ENCODE peak calls at places on chromosomes 13 and 19, in eight cellular contexts. One of them, this sample, is unnamed.

GRCh38 chr19:48746738-48747575 is at the start of gene IZUMO1:
- DNase-seq in IMR-90: peak; percentile 90
- DNase-seq in tibial artery: peak; percentile 77
- DNase-seq in fibroblast of lung: peak; percentile 90
- DNase-seq in CD4-positive, alpha-beta T cell: peak; percentile 23
- DNase-seq in HCT116: peak; percentile 59
- DNase-seq in psoas muscle: peak; percentile 77
- DNase-seq in cardiac muscle cell: peak; percentile 97
- DNase-seq in this sample: peak; percentile 92

GRCh38 chr19:45450042-45450380 is 17.8 kb upstream of the FOSB start:
- DNase-seq in tibial artery: no peak
- DNase-seq in HCT116: no peak
- DNase-seq in psoas muscle: no peak
- DNase-seq in IMR-90: no peak
- DNase-seq in cardiac muscle cell: no peak
- DNase-seq in CD4-positive, alpha-beta T cell: no peak
- DNase-seq in fibroblast of lung: no peak
- DNase-seq in this sample: no peak

GRCh38 chr19:38693380-38694223 is 46.2 kb downstream of the ACTN4 start:
- DNase-seq in psoas muscle: no peak
- DNase-seq in HCT116: peak; percentile 91
- DNase-seq in cardiac muscle cell: peak; percentile 76
- DNase-seq in fibroblast of lung: peak; percentile 59
- DNase-seq in IMR-90: peak; percentile 63
- DNase-seq in tibial artery: no peak
- DNase-seq in CD4-positive, alpha-beta T cell: peak; percentile 18
- DNase-seq in this sample: no peak

GRCh38 chr19:49333426-49334288 is 1.5 kb upstream of the CD37 start:
- DNase-seq in tibial artery: peak; percentile 64
- DNase-seq in HCT116: no peak
- DNase-seq in CD4-positive, alpha-beta T cell: peak; percentile 65
- DNase-seq in cardiac muscle cell: peak; percentile 31
- DNase-seq in psoas muscle: no peak
- DNase-seq in IMR-90: peak; percentile 40
- DNase-seq in fibroblast of lung: no peak
- DNase-seq in this sample: no peak

GRCh38 chr13:63124863-63125262 is 1709.2 kb upstream of the PCDH20 start:
- DNase-seq in IMR-90: peak; percentile 60
- DNase-seq in HCT116: peak; percentile 18
- DNase-seq in fibroblast of lung: peak; percentile 74
- DNase-seq in tibial artery: no peak
- DNase-seq in psoas muscle: no peak
- DNase-seq in cardiac muscle cell: peak; percentile 49
- DNase-seq in CD4-positive, alpha-beta T cell: no peak
- DNase-seq in this sample: no peak

GRCh38 chr13:113562085-113562749 is 22.3 kb upstream of the TFDP1 start:
- DNase-seq in psoas muscle: peak; percentile 51
- DNase-seq in fibroblast of lung: peak; percentile 73
- DNase-seq in CD4-positive, alpha-beta T cell: no peak
- DNase-seq in tibial artery: peak; percentile 70
- DNase-seq in cardiac muscle cell: peak; percentile 85
- DNase-seq in HCT116: no peak
- DNase-seq in IMR-90: peak; percentile 76
- DNase-seq in this sample: peak; percentile 91

GRCh38 chr13:113582841-113583631 is 1.5 kb upstream of the TFDP1 start:
- DNase-seq in IMR-90: no peak
- DNase-seq in cardiac muscle cell: no peak
- DNase-seq in CD4-positive, alpha-beta T cell: no peak
- DNase-seq in tibial artery: peak; percentile 51
- DNase-seq in HCT116: no peak
- DNase-seq in fibroblast of lung: no peak
- DNase-seq in psoas muscle: no peak
- DNase-seq in this sample: peak; percentile 77

GRCh38 chr13:25034173-25034572 is 61.8 kb upstream of the PABPC3 start:
- DNase-seq in CD4-positive, alpha-beta T cell: no peak
- DNase-seq in tibial artery: no peak
- DNase-seq in fibroblast of lung: no peak
- DNase-seq in HCT116: no peak
- DNase-seq in IMR-90: no peak
- DNase-seq in cardiac muscle cell: no peak
- DNase-seq in psoas muscle: no peak
- DNase-seq in this sample: no peak

GRCh38 chr13:99432637-99433542 is 68.4 kb upstream of the TM9SF2 start:
- DNase-seq in psoas muscle: peak; percentile 73
- DNase-seq in fibroblast of lung: peak; percentile 36
- DNase-seq in tibial artery: peak; percentile 84
- DNase-seq in HCT116: peak; percentile 36
- DNase-seq in cardiac muscle cell: peak; percentile 60
- DNase-seq in CD4-positive, alpha-beta T cell: peak; percentile 65
- DNase-seq in IMR-90: peak; percentile 73
- DNase-seq in this sample: no peak

GRCh38 chr19:41427647-41428480 is 690 bp upstream of the B3GNT8 start:
- DNase-seq in psoas muscle: peak; percentile 41
- DNase-seq in IMR-90: no peak
- DNase-seq in CD4-positive, alpha-beta T cell: peak; percentile 23
- DNase-seq in HCT116: no peak
- DNase-seq in tibial artery: no peak
- DNase-seq in cardiac muscle cell: peak; percentile 35
- DNase-seq in fibroblast of lung: peak; percentile 27
- DNase-seq in this sample: no peak

GRCh38 chr19:35357867-35358573 is at the start of gene FFAR3:
- DNase-seq in psoas muscle: no peak
- DNase-seq in CD4-positive, alpha-beta T cell: no peak
- DNase-seq in fibroblast of lung: peak; percentile 56
- DNase-seq in HCT116: no peak
- DNase-seq in cardiac muscle cell: peak; percentile 92
- DNase-seq in IMR-90: peak; percentile 11
- DNase-seq in tibial artery: peak; percentile 69
- DNase-seq in this sample: no peak

GRCh38 chr13:108897955-108898354 is 268.5 kb downstream of the MYO16 start:
- DNase-seq in fibroblast of lung: no peak
- DNase-seq in cardiac muscle cell: no peak
- DNase-seq in CD4-positive, alpha-beta T cell: no peak
- DNase-seq in tibial artery: no peak
- DNase-seq in psoas muscle: no peak
- DNase-seq in HCT116: no peak
- DNase-seq in IMR-90: peak; percentile 15
- DNase-seq in this sample: no peak

GRCh38 chr19:46361915-46362314 is 15.0 kb downstream of the PPP5C start:
- DNase-seq in psoas muscle: no peak
- DNase-seq in tibial artery: no peak
- DNase-seq in fibroblast of lung: no peak
- DNase-seq in cardiac muscle cell: no peak
- DNase-seq in CD4-positive, alpha-beta T cell: no peak
- DNase-seq in IMR-90: peak; percentile 38
- DNase-seq in HCT116: no peak
- DNase-seq in this sample: no peak

GRCh38 chr19:718251-719024 is 9.7 kb downstream of the PALM start:
- DNase-seq in CD4-positive, alpha-beta T cell: no peak
- DNase-seq in cardiac muscle cell: no peak
- DNase-seq in HCT116: no peak
- DNase-seq in IMR-90: no peak
- DNase-seq in tibial artery: no peak
- DNase-seq in fibroblast of lung: no peak
- DNase-seq in psoas muscle: no peak
- DNase-seq in this sample: no peak

GRCh38 chr13:50341526-50341925 is 326.3 kb downstream of the KCNRG start:
- DNase-seq in CD4-positive, alpha-beta T cell: no peak
- DNase-seq in tibial artery: no peak
- DNase-seq in HCT116: no peak
- DNase-seq in fibroblast of lung: no peak
- DNase-seq in cardiac muscle cell: no peak
- DNase-seq in IMR-90: no peak
- DNase-seq in psoas muscle: no peak
- DNase-seq in this sample: no peak

GRCh38 chr19:50285833-50286232 is 43.3 kb downstream of the KCNC3 start:
- DNase-seq in tibial artery: no peak
- DNase-seq in IMR-90: no peak
- DNase-seq in CD4-positive, alpha-beta T cell: no peak
- DNase-seq in fibroblast of lung: no peak
- DNase-seq in cardiac muscle cell: no peak
- DNase-seq in HCT116: no peak
- DNase-seq in psoas muscle: no peak
- DNase-seq in this sample: no peak

GRCh38 chr19:56994251-56995017 is 125.4 kb upstream of the USP29 start:
- DNase-seq in IMR-90: no peak
- DNase-seq in CD4-positive, alpha-beta T cell: no peak
- DNase-seq in tibial artery: no peak
- DNase-seq in cardiac muscle cell: no peak
- DNase-seq in psoas muscle: no peak
- DNase-seq in HCT116: no peak
- DNase-seq in fibroblast of lung: no peak
- DNase-seq in this sample: no peak

GRCh38 chr13:38685974-38686571 is 804 bp upstream of the FREM2 start:
- DNase-seq in psoas muscle: no peak
- DNase-seq in cardiac muscle cell: peak; percentile 15
- DNase-seq in fibroblast of lung: peak; percentile 18
- DNase-seq in CD4-positive, alpha-beta T cell: no peak
- DNase-seq in IMR-90: no peak
- DNase-seq in HCT116: no peak
- DNase-seq in tibial artery: no peak
- DNase-seq in this sample: no peak

GRCh38 chr19:14062558-14062855 is 631 bp upstream of the PALM3 start:
- DNase-seq in cardiac muscle cell: no peak
- DNase-seq in psoas muscle: no peak
- DNase-seq in IMR-90: no peak
- DNase-seq in HCT116: no peak
- DNase-seq in fibroblast of lung: no peak
- DNase-seq in CD4-positive, alpha-beta T cell: no peak
- DNase-seq in tibial artery: no peak
- DNase-seq in this sample: no peak

GRCh38 chr13:56528040-56528760 is 612.5 kb upstream of the PRR20A start:
- DNase-seq in IMR-90: no peak
- DNase-seq in tibial artery: no peak
- DNase-seq in fibroblast of lung: no peak
- DNase-seq in cardiac muscle cell: no peak
- DNase-seq in CD4-positive, alpha-beta T cell: no peak
- DNase-seq in psoas muscle: no peak
- DNase-seq in HCT116: no peak
- DNase-seq in this sample: no peak

GRCh38 chr19:44722131-44723121 is 23.5 kb downstream of the CEACAM16 start:
- DNase-seq in fibroblast of lung: no peak
- DNase-seq in HCT116: no peak
- DNase-seq in tibial artery: no peak
- DNase-seq in IMR-90: no peak
- DNase-seq in CD4-positive, alpha-beta T cell: no peak
- DNase-seq in psoas muscle: no peak
- DNase-seq in cardiac muscle cell: no peak
- DNase-seq in this sample: no peak

GRCh38 chr13:95564091-95564490 is 11.6 kb downstream of the CLDN10 start:
- DNase-seq in CD4-positive, alpha-beta T cell: no peak
- DNase-seq in cardiac muscle cell: peak; percentile 47
- DNase-seq in HCT116: no peak
- DNase-seq in psoas muscle: no peak
- DNase-seq in tibial artery: no peak
- DNase-seq in IMR-90: no peak
- DNase-seq in fibroblast of lung: peak; percentile 17
- DNase-seq in this sample: no peak
- TF ChIP-seq CTCF in CD4-positive, alpha-beta T cell: no peak
- TF ChIP-seq CTCF in cardiac muscle cell: peak; percentile 24
- TF ChIP-seq CTCF in HCT116: peak; percentile 14
- TF ChIP-seq CTCF in psoas muscle: peak; percentile 20
- TF ChIP-seq CTCF in tibial artery: no peak
- TF ChIP-seq CTCF in IMR-90: peak; percentile 21
- TF ChIP-seq CTCF in fibroblast of lung: no peak
- TF ChIP-seq CTCF in this sample: no peak

GRCh38 chr13:106033634-106034033 is 501.8 kb downstream of the EFNB2 start:
- DNase-seq in cardiac muscle cell: peak; percentile 87
- DNase-seq in tibial artery: no peak
- DNase-seq in psoas muscle: no peak
- DNase-seq in fibroblast of lung: peak; percentile 81
- DNase-seq in CD4-positive, alpha-beta T cell: no peak
- DNase-seq in HCT116: no peak
- DNase-seq in IMR-90: peak; percentile 59
- DNase-seq in this sample: no peak

GRCh38 chr13:106041445-106041844 is 494.0 kb downstream of the EFNB2 start:
- DNase-seq in CD4-positive, alpha-beta T cell: no peak
- DNase-seq in psoas muscle: no peak
- DNase-seq in fibroblast of lung: no peak
- DNase-seq in tibial artery: no peak
- DNase-seq in cardiac muscle cell: no peak
- DNase-seq in HCT116: no peak
- DNase-seq in IMR-90: no peak
- DNase-seq in this sample: no peak

GRCh38 chr13:106038752-106039151 is 496.7 kb downstream of the EFNB2 start:
- DNase-seq in CD4-positive, alpha-beta T cell: no peak
- DNase-seq in HCT116: peak; percentile 51
- DNase-seq in tibial artery: no peak
- DNase-seq in cardiac muscle cell: peak; percentile 70
- DNase-seq in fibroblast of lung: peak; percentile 84
- DNase-seq in IMR-90: peak; percentile 90
- DNase-seq in psoas muscle: no peak
- DNase-seq in this sample: no peak

GRCh38 chr13:106034201-106034600 is 501.3 kb downstream of the EFNB2 start:
- DNase-seq in CD4-positive, alpha-beta T cell: no peak
- DNase-seq in fibroblast of lung: no peak
- DNase-seq in cardiac muscle cell: peak; percentile 53
- DNase-seq in HCT116: no peak
- DNase-seq in IMR-90: no peak
- DNase-seq in tibial artery: no peak
- DNase-seq in psoas muscle: no peak
- DNase-seq in this sample: no peak

DNA sequence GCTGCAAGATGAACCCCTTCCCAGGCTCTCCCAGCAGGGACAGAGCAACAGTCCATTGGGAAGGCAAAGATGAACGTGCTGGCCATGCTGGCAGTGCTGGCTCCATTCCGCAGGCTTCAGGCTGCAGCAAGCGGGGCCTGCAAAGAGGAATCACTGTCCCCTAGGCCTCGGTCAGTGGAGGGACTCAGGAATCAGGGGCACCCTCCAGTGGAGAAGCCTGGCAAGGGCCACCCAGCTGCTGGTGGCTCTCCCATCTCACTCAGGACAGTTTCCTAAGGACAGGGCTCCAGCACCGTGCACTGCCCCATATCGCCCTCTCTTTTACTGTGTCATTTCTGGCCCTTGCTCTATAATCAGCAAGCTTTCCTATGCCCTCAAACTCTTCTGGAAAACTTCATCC is 498.6 kb downstream of the EFNB2 start:
- DNase-seq in CD4-positive, alpha-beta T cell: no peak
- DNase-seq in cardiac muscle cell: no peak
- DNase-seq in psoas muscle: no peak
- DNase-seq in fibroblast of lung: no peak
- DNase-seq in tibial artery: no peak
- DNase-seq in HCT116: peak; percentile 6
- DNase-seq in IMR-90: no peak
- DNase-seq in this sample: no peak
- TF ChIP-seq CTCF in CD4-positive, alpha-beta T cell: no peak
- TF ChIP-seq CTCF in cardiac muscle cell: no peak
- TF ChIP-seq CTCF in psoas muscle: no peak
- TF ChIP-seq CTCF in fibroblast of lung: no peak
- TF ChIP-seq CTCF in tibial artery: no peak
- TF ChIP-seq CTCF in HCT116: no peak
- TF ChIP-seq CTCF in IMR-90: no peak
- TF ChIP-seq CTCF in this sample: no peak

GRCh38 chr13:72565893-72566292 is 161.5 kb downstream of the MZT1 start:
- DNase-seq in tibial artery: no peak
- DNase-seq in IMR-90: peak; percentile 15
- DNase-seq in cardiac muscle cell: peak; percentile 39
- DNase-seq in HCT116: peak; percentile 10
- DNase-seq in fibroblast of lung: peak; percentile 61
- DNase-seq in psoas muscle: no peak
- DNase-seq in CD4-positive, alpha-beta T cell: no peak
- DNase-seq in this sample: no peak
- TF ChIP-seq CTCF in tibial artery: no peak
- TF ChIP-seq CTCF in IMR-90: peak; percentile 53
- TF ChIP-seq CTCF in cardiac muscle cell: peak; percentile 60
- TF ChIP-seq CTCF in HCT116: peak; percentile 18
- TF ChIP-seq CTCF in fibroblast of lung: peak; percentile 64
- TF ChIP-seq CTCF in psoas muscle: peak; percentile 29
- TF ChIP-seq CTCF in CD4-positive, alpha-beta T cell: no peak
- TF ChIP-seq CTCF in this sample: peak; percentile 72

GRCh38 chr13:44048326-44048725 is 168.6 kb downstream of the LACC1 start:
- DNase-seq in CD4-positive, alpha-beta T cell: no peak
- DNase-seq in HCT116: no peak
- DNase-seq in tibial artery: no peak
- DNase-seq in fibroblast of lung: peak; percentile 25
- DNase-seq in cardiac muscle cell: peak; percentile 21
- DNase-seq in psoas muscle: no peak
- DNase-seq in IMR-90: no peak
- DNase-seq in this sample: no peak
- TF ChIP-seq CTCF in CD4-positive, alpha-beta T cell: no peak
- TF ChIP-seq CTCF in HCT116: no peak
- TF ChIP-seq CTCF in tibial artery: no peak
- TF ChIP-seq CTCF in fibroblast of lung: peak; percentile 22
- TF ChIP-seq CTCF in cardiac muscle cell: peak; percentile 21
- TF ChIP-seq CTCF in psoas muscle: no peak
- TF ChIP-seq CTCF in IMR-90: no peak
- TF ChIP-seq CTCF in this sample: no peak